ENCODE peak calls at places on chromosomes 5 and 9, in eight cellular contexts. Q is GM23338; H is CD8-positive, alpha-beta memory T cell; S is GM12865; F is NCI-H1105; R is activated CD4-positive, alpha-beta T cell treated with anti-CD3 and anti-CD28 coated beads for 24 hours; D is A673; I is AG10803. P is an unnamed sample.

GRCh38 chr5:151906246-151906645 is 18.4 kb downstream of the GLRA1 start:
- DNase-seq in H (no peak), S (no peak), R (no peak), F (no peak), Q (no peak), D (peak; percentile 69), I (peak; percentile 27), P (no peak)

GRCh38 chr9:113479150-113479761 is 15.7 kb downstream of the RGS3 start:
- DNase-seq in F (no peak), R (no peak), S (no peak), I (no peak), H (peak; percentile 52), D (no peak), Q (no peak), P (no peak)

GRCh38 chr5:163347671-163348070 is 89.7 kb upstream of the CCNG1 start:
- DNase-seq in Q (peak; percentile 84), F (peak; percentile 11), S (peak; percentile 76), I (peak; percentile 52), R (peak; percentile 17), H (peak; percentile 55), D (peak; percentile 81), P (no peak)

GRCh38 chr5:20224046-20224445 is 236.0 kb upstream of the CDH18 start:
- DNase-seq in I (no peak), R (no peak), D (no peak), Q (no peak), H (no peak), S (no peak), F (no peak), P (no peak)

GRCh38 chr9:32571969-32572899 is 725 bp downstream of the NDUFB6 start:
- DNase-seq in D (peak; percentile 81), Q (peak; percentile 92), F (peak; percentile 68), S (peak; percentile 88), H (peak; percentile 86), I (peak; percentile 67), R (peak; percentile 52), P (peak; percentile 10)

GRCh38 chr5:9698849-9699240 is 68.7 kb upstream of the TAS2R1 start:
- DNase-seq in Q (no peak), F (no peak), R (no peak), I (peak; percentile 62), S (no peak), D (no peak), H (no peak), P (no peak)

GRCh38 chr5:73119492-73120157 is 750 bp upstream of the TMEM171 start:
- DNase-seq in F (no peak), D (no peak), I (no peak), R (no peak), S (peak; percentile 24), H (no peak), Q (peak; percentile 69), P (no peak)

GRCh38 chr9:129323376-129323998 is 145.4 kb upstream of the IER5L start:
- DNase-seq in S (no peak), D (no peak), I (no peak), R (no peak), Q (no peak), F (no peak), H (no peak), P (no peak)

GRCh38 chr5:159135896-159136531 is 36.3 kb upstream of the EBF1 start:
- DNase-seq in H (no peak), R (no peak), F (no peak), D (no peak), I (peak; percentile 52), Q (no peak), S (no peak), P (no peak)

GRCh38 chr9:128886211-128886826 is 4.4 kb downstream of the LRRC8A start:
- DNase-seq in S (no peak), D (no peak), Q (no peak), F (no peak), R (no peak), I (no peak), H (no peak), P (no peak)